ENCODE peak calls at places on chromosomes 2 and 18, in eight cellular contexts. One of them, this sample, is unnamed.

GRCh38 chr18:55407191-55407590 is 180.8 kb downstream of the TCF4 start:
- DNase-seq in sigmoid colon: no peak
- DNase-seq in right lobe of liver: no peak
- DNase-seq in transverse colon: no peak
- DNase-seq in stomach: no peak
- DNase-seq in body of pancreas: no peak
- DNase-seq in A549: no peak
- DNase-seq in H1: no peak
- DNase-seq in this sample: no peak

GRCh38 chr18:24928479-24928878 is 423.5 kb downstream of the ZNF521 start:
- DNase-seq in body of pancreas: no peak
- DNase-seq in right lobe of liver: no peak
- DNase-seq in transverse colon: no peak
- DNase-seq in H1: no peak
- DNase-seq in A549: no peak
- DNase-seq in stomach: no peak
- DNase-seq in sigmoid colon: no peak
- DNase-seq in this sample: no peak

GRCh38 chr2:222248256-222248655 is 50.5 kb downstream of the PAX3 start:
- DNase-seq in transverse colon: no peak
- DNase-seq in right lobe of liver: no peak
- DNase-seq in body of pancreas: no peak
- DNase-seq in stomach: no peak
- DNase-seq in A549: no peak
- DNase-seq in sigmoid colon: no peak
- DNase-seq in H1: no peak
- DNase-seq in this sample: no peak

GRCh38 chr2:218022851-218023530 is 20.2 kb upstream of the TNS1 start:
- DNase-seq in body of pancreas: peak
- DNase-seq in transverse colon: no peak
- DNase-seq in H1: peak
- DNase-seq in A549: no peak
- DNase-seq in right lobe of liver: peak
- DNase-seq in sigmoid colon: peak
- DNase-seq in stomach: no peak
- DNase-seq in this sample: no peak

GRCh38 chr2:151437630-151438029 is 27.9 kb downstream of the RIF1 start:
- DNase-seq in H1: no peak
- DNase-seq in transverse colon: no peak
- DNase-seq in A549: peak
- DNase-seq in stomach: no peak
- DNase-seq in body of pancreas: no peak
- DNase-seq in sigmoid colon: no peak
- DNase-seq in right lobe of liver: no peak
- DNase-seq in this sample: no peak

GRCh38 chr2:202989749-202990148 is 24.9 kb upstream of the NBEAL1 start:
- DNase-seq in body of pancreas: no peak
- DNase-seq in right lobe of liver: no peak
- DNase-seq in stomach: no peak
- DNase-seq in H1: no peak
- DNase-seq in sigmoid colon: no peak
- DNase-seq in A549: no peak
- DNase-seq in transverse colon: no peak
- DNase-seq in this sample: no peak

GRCh38 chr2:44777542-44777941 is 164.0 kb upstream of the SIX3 start:
- DNase-seq in sigmoid colon: no peak
- DNase-seq in transverse colon: peak
- DNase-seq in stomach: no peak
- DNase-seq in body of pancreas: no peak
- DNase-seq in H1: no peak
- DNase-seq in A549: no peak
- DNase-seq in right lobe of liver: no peak
- DNase-seq in this sample: no peak

GRCh38 chr2:157898591-157898996 is 22.5 kb upstream of the ACVR1 start:
- DNase-seq in body of pancreas: peak
- DNase-seq in H1: no peak
- DNase-seq in right lobe of liver: no peak
- DNase-seq in A549: peak
- DNase-seq in stomach: peak
- DNase-seq in sigmoid colon: peak
- DNase-seq in transverse colon: no peak
- DNase-seq in this sample: peak

GRCh38 chr2:60677376-60677775 is 78.7 kb upstream of the PAPOLG start:
- DNase-seq in sigmoid colon: no peak
- DNase-seq in right lobe of liver: no peak
- DNase-seq in body of pancreas: peak
- DNase-seq in transverse colon: no peak
- DNase-seq in A549: no peak
- DNase-seq in stomach: no peak
- DNase-seq in H1: no peak
- DNase-seq in this sample: no peak

GRCh38 chr2:117551858-117552257 is 262.6 kb upstream of the DDX18 start:
- DNase-seq in A549: no peak
- DNase-seq in transverse colon: no peak
- DNase-seq in right lobe of liver: no peak
- DNase-seq in stomach: no peak
- DNase-seq in body of pancreas: no peak
- DNase-seq in H1: no peak
- DNase-seq in sigmoid colon: no peak
- DNase-seq in this sample: no peak

GRCh38 chr2:170818294-170819104 is 1.8 kb downstream of the GAD1 start:
- DNase-seq in stomach: no peak
- DNase-seq in transverse colon: no peak
- DNase-seq in right lobe of liver: no peak
- DNase-seq in A549: no peak
- DNase-seq in sigmoid colon: no peak
- DNase-seq in H1: peak
- DNase-seq in body of pancreas: no peak
- DNase-seq in this sample: no peak

GRCh38 chr2:120894936-120895335 is 159.3 kb downstream of the GLI2 start:
- DNase-seq in sigmoid colon: no peak
- DNase-seq in H1: no peak
- DNase-seq in A549: no peak
- DNase-seq in body of pancreas: no peak
- DNase-seq in right lobe of liver: no peak
- DNase-seq in transverse colon: no peak
- DNase-seq in stomach: no peak
- DNase-seq in this sample: no peak

GRCh38 chr2:71453404-71454220 is at the start of gene DYSF:
- DNase-seq in A549: no peak
- DNase-seq in transverse colon: peak
- DNase-seq in stomach: peak
- DNase-seq in body of pancreas: peak
- DNase-seq in right lobe of liver: peak
- DNase-seq in H1: peak
- DNase-seq in sigmoid colon: peak
- DNase-seq in this sample: no peak

GRCh38 chr18:23316986-23317385 is 136.1 kb upstream of the RIOK3 start:
- DNase-seq in sigmoid colon: no peak
- DNase-seq in A549: no peak
- DNase-seq in body of pancreas: no peak
- DNase-seq in transverse colon: no peak
- DNase-seq in stomach: no peak
- DNase-seq in H1: no peak
- DNase-seq in right lobe of liver: no peak
- DNase-seq in this sample: no peak

GRCh38 chr2:238629064-238629463 is 202.3 kb downstream of the ASB1 start:
- DNase-seq in right lobe of liver: no peak
- DNase-seq in sigmoid colon: no peak
- DNase-seq in transverse colon: no peak
- DNase-seq in body of pancreas: no peak
- DNase-seq in stomach: no peak
- DNase-seq in H1: peak
- DNase-seq in A549: no peak
- DNase-seq in this sample: no peak

GRCh38 chr2:119315241-119315925 is 51.3 kb downstream of the C2orf76 start:
- DNase-seq in transverse colon: no peak
- DNase-seq in A549: no peak
- DNase-seq in H1: no peak
- DNase-seq in stomach: no peak
- DNase-seq in right lobe of liver: no peak
- DNase-seq in sigmoid colon: no peak
- DNase-seq in body of pancreas: no peak
- DNase-seq in this sample: no peak

GRCh38 chr2:171919453-171919852 is 2.8 kb upstream of the HAT1 start:
- DNase-seq in A549: no peak
- DNase-seq in transverse colon: no peak
- DNase-seq in right lobe of liver: no peak
- DNase-seq in stomach: no peak
- DNase-seq in H1: no peak
- DNase-seq in body of pancreas: no peak
- DNase-seq in sigmoid colon: no peak
- DNase-seq in this sample: no peak

GRCh38 chr2:111200333-111200879 is 79.7 kb downstream of the BCL2L11 start:
- DNase-seq in body of pancreas: no peak
- DNase-seq in sigmoid colon: no peak
- DNase-seq in transverse colon: no peak
- DNase-seq in H1: peak
- DNase-seq in stomach: no peak
- DNase-seq in A549: no peak
- DNase-seq in right lobe of liver: no peak
- DNase-seq in this sample: no peak

GRCh38 chr2:10981461-10981860 is 69.7 kb downstream of the KCNF1 start:
- DNase-seq in sigmoid colon: no peak
- DNase-seq in right lobe of liver: no peak
- DNase-seq in stomach: no peak
- DNase-seq in A549: no peak
- DNase-seq in body of pancreas: no peak
- DNase-seq in transverse colon: no peak
- DNase-seq in H1: no peak
- DNase-seq in this sample: no peak

GRCh38 chr2:155494744-155495143 is 796.2 kb downstream of the KCNJ3 start:
- DNase-seq in sigmoid colon: no peak
- DNase-seq in right lobe of liver: no peak
- DNase-seq in transverse colon: no peak
- DNase-seq in body of pancreas: no peak
- DNase-seq in A549: no peak
- DNase-seq in H1: no peak
- DNase-seq in stomach: no peak
- DNase-seq in this sample: no peak

GRCh38 chr2:135745545-135745944 is 3.9 kb downstream of the UBXN4 start:
- DNase-seq in sigmoid colon: no peak
- DNase-seq in A549: no peak
- DNase-seq in stomach: no peak
- DNase-seq in transverse colon: no peak
- DNase-seq in H1: no peak
- DNase-seq in right lobe of liver: no peak
- DNase-seq in body of pancreas: no peak
- DNase-seq in this sample: peak

GRCh38 chr2:64624108-64624610 is 29.6 kb downstream of the SERTAD2 start:
- DNase-seq in A549: no peak
- DNase-seq in transverse colon: no peak
- DNase-seq in body of pancreas: no peak
- DNase-seq in right lobe of liver: no peak
- DNase-seq in stomach: peak
- DNase-seq in sigmoid colon: peak
- DNase-seq in H1: peak
- DNase-seq in this sample: no peak

GRCh38 chr2:72533767-72534166 is 292.1 kb downstream of the EXOC6B start:
- DNase-seq in body of pancreas: no peak
- DNase-seq in stomach: no peak
- DNase-seq in H1: no peak
- DNase-seq in right lobe of liver: no peak
- DNase-seq in sigmoid colon: no peak
- DNase-seq in transverse colon: no peak
- DNase-seq in A549: no peak
- DNase-seq in this sample: no peak

DNA sequence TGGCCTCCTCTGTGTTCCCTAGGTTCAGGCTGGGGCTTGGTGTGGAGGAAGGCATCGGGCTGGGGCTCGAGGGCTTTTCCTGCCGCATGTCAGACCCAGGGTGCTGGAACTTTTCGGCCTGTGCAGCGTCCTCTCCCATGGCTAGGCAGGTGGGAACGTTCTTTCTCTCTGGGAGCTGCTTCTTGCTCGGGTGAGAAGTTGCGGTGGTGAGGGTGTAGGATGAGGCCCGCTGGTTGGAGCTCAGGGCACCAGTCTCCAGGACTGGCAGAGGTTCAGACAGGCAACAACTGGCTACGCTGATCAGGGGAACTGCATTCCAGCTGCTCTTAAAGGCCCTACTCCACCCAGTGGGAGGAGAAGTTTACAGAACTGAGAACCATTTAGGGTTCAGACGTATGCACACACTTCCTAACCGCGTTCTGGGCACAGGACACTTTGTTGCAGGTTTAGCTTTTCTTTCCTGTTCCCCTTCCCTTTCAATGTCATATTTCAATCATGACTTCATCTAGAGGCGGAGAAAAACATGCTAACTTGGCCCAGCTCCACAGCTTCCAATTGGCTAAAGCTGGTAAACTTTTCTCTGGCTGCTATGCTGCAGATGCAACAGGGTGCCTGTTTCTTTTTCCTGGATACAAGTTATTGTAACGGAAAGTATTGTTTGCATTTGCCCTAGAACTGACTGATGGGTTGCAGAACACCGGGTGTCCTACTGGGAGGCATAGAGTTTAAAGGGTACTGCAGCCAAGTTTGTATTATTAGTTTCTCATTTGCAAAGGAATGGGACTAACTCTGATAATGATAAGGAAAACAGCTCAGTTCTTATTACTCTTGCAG is at the start of gene CAVIN2:
- DNase-seq in H1: no peak
- DNase-seq in sigmoid colon: peak
- DNase-seq in right lobe of liver: peak
- DNase-seq in transverse colon: peak
- DNase-seq in A549: peak
- DNase-seq in body of pancreas: peak
- DNase-seq in stomach: peak
- DNase-seq in this sample: peak
- TF ChIP-seq POLR2A in H1: no peak
- TF ChIP-seq POLR2A in sigmoid colon: peak
- TF ChIP-seq POLR2A in right lobe of liver: no peak
- TF ChIP-seq POLR2A in transverse colon: peak
- TF ChIP-seq POLR2A in A549: peak
- TF ChIP-seq POLR2A in body of pancreas: peak
- TF ChIP-seq POLR2A in stomach: no peak
- TF ChIP-seq POLR2A in this sample: peak

GRCh38 chr2:128442891-128443302 is 124.2 kb upstream of the HS6ST1 start:
- DNase-seq in stomach: peak
- DNase-seq in A549: no peak
- DNase-seq in right lobe of liver: peak
- DNase-seq in H1: peak
- DNase-seq in sigmoid colon: peak
- DNase-seq in transverse colon: no peak
- DNase-seq in body of pancreas: peak
- DNase-seq in this sample: no peak
- TF ChIP-seq POLR2A in stomach: no peak
- TF ChIP-seq POLR2A in A549: no peak
- TF ChIP-seq POLR2A in right lobe of liver: no peak
- TF ChIP-seq POLR2A in H1: no peak
- TF ChIP-seq POLR2A in sigmoid colon: no peak
- TF ChIP-seq POLR2A in transverse colon: no peak
- TF ChIP-seq POLR2A in body of pancreas: no peak
- TF ChIP-seq POLR2A in this sample: no peak

GRCh38 chr2:99066602-99067001 is 74.9 kb upstream of the C2orf15 start:
- DNase-seq in H1: no peak
- DNase-seq in A549: peak
- DNase-seq in right lobe of liver: no peak
- DNase-seq in body of pancreas: no peak
- DNase-seq in stomach: peak
- DNase-seq in sigmoid colon: no peak
- DNase-seq in transverse colon: peak
- DNase-seq in this sample: peak
- TF ChIP-seq POLR2A in H1: no peak
- TF ChIP-seq POLR2A in A549: no peak
- TF ChIP-seq POLR2A in right lobe of liver: no peak
- TF ChIP-seq POLR2A in body of pancreas: no peak
- TF ChIP-seq POLR2A in stomach: no peak
- TF ChIP-seq POLR2A in sigmoid colon: no peak
- TF ChIP-seq POLR2A in transverse colon: peak
- TF ChIP-seq POLR2A in this sample: no peak

GRCh38 chr2:100416939-100417744 is at the start of gene CHST10:
- DNase-seq in stomach: peak
- DNase-seq in body of pancreas: peak
- DNase-seq in sigmoid colon: peak
- DNase-seq in transverse colon: peak
- DNase-seq in A549: peak
- DNase-seq in H1: peak
- DNase-seq in right lobe of liver: no peak
- DNase-seq in this sample: peak
- TF ChIP-seq POLR2A in stomach: no peak
- TF ChIP-seq POLR2A in body of pancreas: peak
- TF ChIP-seq POLR2A in sigmoid colon: no peak
- TF ChIP-seq POLR2A in transverse colon: no peak
- TF ChIP-seq POLR2A in A549: peak
- TF ChIP-seq POLR2A in H1: no peak
- TF ChIP-seq POLR2A in right lobe of liver: no peak
- TF ChIP-seq POLR2A in this sample: peak

This sample was measured in H54.